ENCODE peak calls at places on chromosomes 13 and 19, in seven cellular contexts. A is left colon, V is thoracic aorta, D is left ventricle myocardium superior, X is SK-N-DZ, E is brain microvascular endothelial cell, J is HuH-7.5. N is an unnamed sample.

GRCh38 chr13:73661687-73662425 is 472.3 kb downstream of the KLF12 start:
- DNase-seq in A (no peak), D (no peak), E (no peak), V (no peak), J (no peak), X (peak; percentile 4), N (no peak)

GRCh38 chr19:31171936-31172335 is 177.3 kb downstream of the TSHZ3 start:
- DNase-seq in V (no peak), E (no peak), J (no peak), X (no peak), D (no peak), A (no peak), N (no peak)

GRCh38 chr13:109625156-109625555 is 161.2 kb downstream of the IRS2 start:
- DNase-seq in E (no peak), J (no peak), D (no peak), X (no peak), V (no peak), A (no peak), N (no peak)

GRCh38 chr19:19321143-19321577 is 531 bp downstream of the MAU2 start:
- DNase-seq in J (peak; percentile 83), V (no peak), X (peak; percentile 26), E (no peak), D (no peak), A (no peak), N (no peak)

GRCh38 chr13:26425439-26426358 is 131.8 kb upstream of the WASF3 start:
- DNase-seq in A (peak; percentile 47), E (peak; percentile 32), J (no peak), X (no peak), V (no peak), D (no peak), N (no peak)

GRCh38 chr19:45884682-45885555 is 1.0 kb downstream of the IRF2BP1 start:
- DNase-seq in E (no peak), J (no peak), V (no peak), A (peak; percentile 40), X (no peak), D (no peak), N (no peak)

GRCh38 chr19:10670187-10670586 is 16.0 kb downstream of the ILF3 start:
- DNase-seq in A (no peak), D (no peak), E (no peak), V (no peak), J (no peak), X (no peak), N (no peak)

GRCh38 chr19:55066107-55066709 is 3.3 kb upstream of the RDH13 start:
- DNase-seq in X (no peak), D (no peak), J (no peak), E (no peak), V (no peak), A (no peak), N (no peak)

GRCh38 chr19:56333506-56333905 is 18.9 kb upstream of the ZSCAN5A start:
- DNase-seq in D (no peak), A (peak; percentile 64), J (peak; percentile 47), E (peak; percentile 74), X (peak; percentile 15), V (no peak), N (peak; percentile 48)

GRCh38 chr19:18251587-18252369 is 22.5 kb downstream of the IQCN start:
- DNase-seq in J (peak; percentile 85), D (peak; percentile 75), E (peak; percentile 43), A (peak; percentile 86), V (peak; percentile 31), X (peak; percentile 68), N (peak; percentile 74)

GRCh38 chr13:58869566-58869965 is 1238.0 kb downstream of the PCDH17 start:
- DNase-seq in X (no peak), D (no peak), V (no peak), E (no peak), J (no peak), A (no peak), N (no peak)

GRCh38 chr19:40400521-40400920 is 10.5 kb upstream of the HIPK4 start:
- DNase-seq in V (no peak), J (no peak), X (no peak), D (no peak), A (no peak), E (no peak), N (no peak)

GRCh38 chr13:99123101-99124045 is 77.3 kb upstream of the UBAC2 start:
- DNase-seq in E (peak; percentile 38), D (no peak), V (no peak), A (no peak), J (no peak), X (no peak), N (no peak)

GRCh38 chr19:6278051-6278450 is 1.7 kb downstream of the MLLT1 start:
- DNase-seq in E (no peak), A (no peak), J (no peak), X (no peak), V (no peak), D (no peak), N (no peak)

GRCh38 chr13:113238542-113238941 is 29.1 kb downstream of the CUL4A start:
- DNase-seq in J (no peak), D (no peak), V (no peak), X (no peak), A (no peak), E (no peak), N (no peak)

GRCh38 chr19:48480476-48481190 is 11.5 kb downstream of the CYTH2 start:
- DNase-seq in J (no peak), A (peak; percentile 52), D (peak; percentile 76), X (no peak), E (peak; percentile 24), V (no peak), N (peak; percentile 45)